ENCODE peak calls at places on chromosome 6, in four cellular contexts. P is neuronal stem cell, Z is pancreas, X is mesenchymal stem cell. F is an unnamed sample.

GRCh38 chr6:24738732-24739131 is 19.8 kb upstream of the C6orf62 start:
- DNase-seq in Z (peak; percentile 20), P (no peak), X (no peak), F (no peak)

GRCh38 chr6:53734473-53735299 is 60.1 kb upstream of the LRRC1 start:
- DNase-seq in X (peak; percentile 85), Z (no peak), P (no peak), F (no peak)

GRCh38 chr6:14984454-14984853 is 261.4 kb upstream of the JARID2 start:
- DNase-seq in Z (peak; percentile 4), X (peak; percentile 79), P (no peak), F (no peak)

GRCh38 chr6:41789937-41790502 is 2.5 kb downstream of the TOMM6 start:
- DNase-seq in P (no peak), X (no peak), Z (no peak), F (no peak)

GRCh38 chr6:108585921-108586320 is 25.2 kb downstream of the FOXO3 start:
- DNase-seq in Z (no peak), X (no peak), P (no peak), F (no peak)

GRCh38 chr6:5208039-5208438 is 52.7 kb downstream of the LYRM4 start:
- DNase-seq in Z (no peak), X (no peak), P (no peak), F (no peak)

GRCh38 chr6:47733879-47734558 is 35.6 kb downstream of the ADGRF4 start:
- DNase-seq in P (no peak), X (peak; percentile 18), Z (no peak), F (no peak)

GRCh38 chr6:136757150-136757549 is 35.1 kb downstream of the MAP3K5 start:
- DNase-seq in P (no peak), Z (no peak), X (peak; percentile 88), F (no peak)

GRCh38 chr6:111572216-111572706 is 33.4 kb downstream of the TRAF3IP2 start:
- DNase-seq in P (no peak), Z (no peak), X (no peak), F (no peak)

GRCh38 chr6:111566873-111567517 is 38.7 kb downstream of the TRAF3IP2 start:
- DNase-seq in X (no peak), P (no peak), Z (no peak), F (no peak)

GRCh38 chr6:111573118-111573883 is 32.4 kb downstream of the TRAF3IP2 start:
- DNase-seq in P (no peak), Z (no peak), X (peak; percentile 80), F (no peak)

GRCh38 chr6:111566222-111566717 is 39.4 kb downstream of the TRAF3IP2 start:
- DNase-seq in X (no peak), P (no peak), Z (no peak), F (no peak)

DNA sequence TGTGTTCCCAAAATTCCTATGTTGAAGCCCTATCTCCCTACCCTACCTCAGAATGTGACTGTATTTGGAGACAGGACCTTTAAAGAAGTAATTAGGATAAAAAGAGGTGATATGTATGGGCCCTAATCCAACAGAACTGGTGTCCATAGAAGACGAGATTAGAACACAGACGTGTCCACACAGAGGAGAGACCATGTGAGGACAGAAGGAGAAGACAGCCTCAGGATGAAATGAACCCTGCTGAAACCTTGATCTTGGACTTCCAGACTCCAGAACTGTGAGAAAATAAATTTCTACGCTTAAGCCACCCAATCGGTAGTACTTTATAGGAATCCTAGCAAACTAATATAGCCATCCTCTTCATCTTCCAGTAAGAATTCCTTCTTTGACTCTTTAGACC is 35.7 kb downstream of the TRAF3IP2 start:
- DNase-seq in X (no peak), P (no peak), Z (no peak), F (no peak)
- H3K36me3 ChIP-seq in X (peaks cover 33% of the 10 kb centered on the region), P (peaks cover 11% of the 10 kb centered on the region), Z (no peaks in the 10 kb centered on the region), F (peaks cover 23% of the 10 kb centered on the region)

GRCh38 chr6:151119823-151120524 is 119.8 kb upstream of the AKAP12 start:
- DNase-seq in Z (no peak), P (no peak), X (no peak), F (no peak)

GRCh38 chr6:151113641-151114040 is 126.1 kb upstream of the AKAP12 start:
- DNase-seq in X (no peak), Z (no peak), P (no peak), F (no peak)

GRCh38 chr6:151121900-151122299 is 117.9 kb upstream of the AKAP12 start:
- DNase-seq in Z (peak; percentile 9), P (no peak), X (no peak), F (no peak)

GRCh38 chr6:151118453-151119123 is 121.2 kb upstream of the AKAP12 start:
- DNase-seq in X (no peak), Z (no peak), P (no peak), F (no peak)
- H3K9me3 ChIP-seq in X (no peaks in the 10 kb centered on the region), Z (no peaks in the 10 kb centered on the region), P (no peaks in the 10 kb centered on the region), F (no peaks in the 10 kb centered on the region)

GRCh38 chr6:11309947-11310665 is 77.6 kb upstream of the NEDD9 start:
- DNase-seq in P (no peak), Z (no peak), X (no peak), F (no peak)
- H3K36me3 ChIP-seq in P (no peaks in the 10 kb centered on the region), Z (no peaks in the 10 kb centered on the region), X (peaks cover 3% of the 10 kb centered on the region), F (peaks cover 15% of the 10 kb centered on the region)

DNA sequence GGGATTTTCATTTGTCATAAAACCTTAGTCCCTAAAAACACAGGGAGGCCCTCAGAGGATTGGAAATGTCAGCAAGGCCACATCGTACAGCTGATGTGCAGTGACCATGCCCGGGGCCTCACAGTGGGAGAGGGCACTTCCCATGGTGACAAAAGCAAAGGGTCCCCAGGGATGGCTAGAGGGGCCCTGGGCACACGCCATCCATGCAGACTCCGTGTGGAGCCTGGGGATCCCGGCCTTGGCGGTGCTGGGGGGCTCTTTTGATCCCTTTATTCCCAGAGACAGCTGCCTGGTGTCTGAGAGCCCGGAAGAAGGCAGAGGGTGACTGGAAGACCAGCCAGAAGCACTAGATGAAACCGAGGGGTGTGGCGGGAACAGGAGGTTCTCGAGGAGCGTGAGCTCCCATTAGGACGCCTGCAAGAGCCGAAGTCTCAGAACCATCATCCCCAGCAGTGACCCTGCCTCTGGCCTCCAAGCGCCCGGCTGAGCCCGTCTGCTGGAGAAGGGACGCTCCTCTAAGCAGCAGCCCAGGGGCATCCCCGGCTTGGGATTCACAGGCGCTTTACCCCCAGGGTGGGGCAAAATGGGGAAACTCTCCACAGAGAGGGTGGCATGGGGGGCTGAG is 49.1 kb upstream of the FRMD1 start:
- DNase-seq in P (no peak), X (no peak), Z (no peak), F (no peak)
- H3K9me3 ChIP-seq in P (no peaks in the 10 kb centered on the region), X (no peaks in the 10 kb centered on the region), Z (no peaks in the 10 kb centered on the region), F (no peaks in the 10 kb centered on the region)

GRCh38 chr6:7900621-7901020 is 10.0 kb downstream of the TXNDC5 start:
- DNase-seq in Z (no peak), P (no peak), X (no peak), F (no peak)

GRCh38 chr6:7901780-7902179 is 8.8 kb downstream of the TXNDC5 start:
- DNase-seq in Z (no peak), P (no peak), X (no peak), F (no peak)

GRCh38 chr6:7902221-7902620 is 8.4 kb downstream of the TXNDC5 start:
- DNase-seq in X (no peak), Z (no peak), P (no peak), F (no peak)

GRCh38 chr6:7899889-7900213 is 10.7 kb downstream of the TXNDC5 start:
- DNase-seq in P (no peak), X (no peak), Z (no peak), F (no peak)

DNA sequence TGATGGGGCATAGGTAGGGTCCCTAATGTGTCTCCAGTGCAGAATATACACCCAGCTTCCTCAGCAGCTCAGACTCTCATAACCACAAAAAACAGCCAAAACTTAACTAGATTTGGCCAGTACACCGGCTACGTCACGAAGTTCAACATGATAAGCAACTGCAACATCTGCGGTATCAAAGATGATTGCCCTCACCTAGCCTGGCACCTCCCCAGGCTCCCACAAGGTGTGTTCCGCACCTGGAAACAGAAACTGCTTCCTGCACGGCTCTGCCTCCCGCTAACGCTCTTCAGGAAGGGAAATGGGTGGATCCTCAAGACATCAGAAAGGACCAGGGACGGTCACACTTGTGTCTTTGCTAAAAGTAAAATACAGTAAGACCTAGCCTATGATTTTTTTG is 9.5 kb downstream of the TXNDC5 start:
- DNase-seq in X (no peak), Z (peak; percentile 39), P (no peak), F (no peak)
- H3K36me3 ChIP-seq in X (peaks cover 52% of the 10 kb centered on the region), Z (peaks cover 3% of the 10 kb centered on the region), P (peaks cover 90% of the 10 kb centered on the region), F (peaks cover 15% of the 10 kb centered on the region)

GRCh38 chr6:78917788-78918187 is 50.4 kb downstream of the IRAK1BP1 start:
- DNase-seq in Z (no peak), X (no peak), P (no peak), F (no peak)
- H3K9me3 ChIP-seq in Z (no peaks in the 10 kb centered on the region), X (peaks cover 37% of the 10 kb centered on the region), P (peaks cover 20% of the 10 kb centered on the region), F (no peaks in the 10 kb centered on the region)

GRCh38 chr6:36523936-36524499 is 23.3 kb downstream of the STK38 start:
- DNase-seq in Z (no peak), P (no peak), X (no peak), F (no peak)
- H3K36me3 ChIP-seq in Z (peaks cover 2% of the 10 kb centered on the region), P (peaks cover 88% of the 10 kb centered on the region), X (peaks cover 11% of the 10 kb centered on the region), F (peaks cover 59% of the 10 kb centered on the region)

GRCh38 chr6:100467144-100468012 is 2.7 kb upstream of the SIM1 start:
- DNase-seq in P (no peak), Z (no peak), X (no peak), F (no peak)

GRCh38 chr6:100464910-100465700 is at the start of gene SIM1:
- DNase-seq in Z (peak; percentile 85), P (peak; percentile 88), X (peak; percentile 66), F (no peak)

GRCh38 chr6:100466410-100467143 is 1.9 kb upstream of the SIM1 start:
- DNase-seq in P (no peak), Z (no peak), X (no peak), F (no peak)

GRCh38 chr6:100464162-100464851 is 414 bp downstream of the SIM1 start:
- DNase-seq in X (no peak), P (peak; percentile 38), Z (no peak), F (no peak)

GRCh38 chr6:100465701-100466409 is 1.1 kb upstream of the SIM1 start:
- DNase-seq in P (peak; percentile 47), X (peak; percentile 31), Z (no peak), F (no peak)
- H3K9me3 ChIP-seq in P (no peaks in the 10 kb centered on the region), X (no peaks in the 10 kb centered on the region), Z (no peaks in the 10 kb centered on the region), F (no peaks in the 10 kb centered on the region)

GRCh38 chr6:157152544-157152943 is 170.8 kb downstream of the TMEM242 start:
- DNase-seq in X (peak; percentile 32), Z (no peak), P (no peak), F (no peak)

GRCh38 chr6:157151989-157152388 is 171.3 kb downstream of the TMEM242 start:
- DNase-seq in Z (no peak), P (no peak), X (peak; percentile 84), F (no peak)

GRCh38 chr6:157148391-157149323 is 174.7 kb downstream of the TMEM242 start:
- DNase-seq in X (peak; percentile 94), P (no peak), Z (peak; percentile 33), F (no peak)

GRCh38 chr6:157151029-157151428 is 172.3 kb downstream of the TMEM242 start:
- DNase-seq in Z (no peak), X (no peak), P (no peak), F (no peak)

GRCh38 chr6:157150076-157150475 is 173.2 kb downstream of the TMEM242 start:
- DNase-seq in X (peak; percentile 91), Z (no peak), P (no peak), F (no peak)
- H3K36me3 ChIP-seq in X (peaks cover 14% of the 10 kb centered on the region), Z (no peaks in the 10 kb centered on the region), P (peaks cover 49% of the 10 kb centered on the region), F (peaks cover 9% of the 10 kb centered on the region)